ENCODE peak calls at places on chromosomes 2 and 18, in six cellular contexts. C is brain microvascular endothelial cell; U is NCI-H1092 treated with DMSO at 0.1 percent for 48 hours; W is cardiac muscle cell; E is stimulated activated naive CD4-positive, alpha-beta T cell treated with Interleukin-2 at 50 U/mL for 16 hours; R is glutamatergic neuron. H is an unnamed sample.
A peak's percentile ranks its signal among the peaks of the same experiment; 100 is the strongest.

GRCh38 chr2:177296047-177296446 is 31.5 kb upstream of the NFE2L2 start:
- DNase-seq in W (no peak), C (no peak), R (no peak), U (no peak), E (no peak), H (no peak)

GRCh38 chr18:46350598-46351172 is 246.5 kb downstream of the HAUS1 start:
- DNase-seq in U (no peak), C (no peak), W (no peak), R (no peak), E (no peak), H (no peak)

GRCh38 chr18:32439241-32439640 is 31.4 kb downstream of the GAREM1 start:
- DNase-seq in U (no peak), E (no peak), W (no peak), C (no peak), R (no peak), H (no peak)

GRCh38 chr2:26590960-26591618 is 50.1 kb downstream of the CIB4 start:
- DNase-seq in R (no peak), C (no peak), U (no peak), E (no peak), W (no peak), H (peak; percentile 21)

GRCh38 chr2:60356346-60356745 is 197.1 kb downstream of the BCL11A start:
- DNase-seq in W (no peak), E (no peak), U (no peak), R (no peak), C (no peak), H (no peak)

GRCh38 chr2:136248242-136248641 is 130.3 kb upstream of the CXCR4 start:
- DNase-seq in C (peak; percentile 68), U (peak; percentile 47), E (no peak), W (no peak), R (no peak), H (no peak)

GRCh38 chr2:69642709-69643601 is 584 bp downstream of the AAK1 start:
- DNase-seq in E (peak; percentile 67), C (peak; percentile 79), W (peak; percentile 73), U (peak; percentile 29), R (peak; percentile 64), H (peak; percentile 86)

GRCh38 chr2:235217814-235218213 is 266.0 kb downstream of the SH3BP4 start:
- DNase-seq in E (no peak), U (no peak), R (no peak), W (no peak), C (no peak), H (no peak)

GRCh38 chr18:62586781-62587487 is 64.1 kb downstream of the ZCCHC2 start:
- DNase-seq in W (no peak), U (no peak), C (no peak), R (no peak), E (no peak), H (no peak)